ENCODE peak calls at places on chromosomes 11 and 22, in five cellular contexts. K, G, B, W and N are unnamed samples.

GRCh38 chr11:88146106-88146505 is 29.1 kb downstream of the RAB38 start:
- DNase-seq in G (no peak), B (no peak), W (no peak), K (no peak), N (no peak)

GRCh38 chr11:88709567-88709966 is 356.2 kb downstream of the GRM5 start:
- DNase-seq in G (no peak), B (peak), W (no peak), K (no peak), N (no peak)

GRCh38 chr11:9693801-9694553 is 30.1 kb downstream of the SWAP70 start:
- DNase-seq in K (no peak), G (no peak), W (no peak), B (no peak), N (no peak)

GRCh38 chr22:37259540-37260029 is 15.5 kb upstream of the RAC2 start:
- DNase-seq in K (peak), W (peak), G (no peak), B (no peak), N (no peak)

GRCh38 chr11:66015094-66015881 is 3.5 kb downstream of the CST6 start:
- DNase-seq in B (no peak), K (no peak), W (no peak), G (no peak), N (no peak)

GRCh38 chr11:9250139-9250582 is 15.0 kb downstream of the DENND5A start:
- DNase-seq in B (no peak), G (peak), W (no peak), K (no peak), N (no peak)

GRCh38 chr11:47355283-47356128 is 3.0 kb upstream of the MYBPC3 start:
- DNase-seq in K (peak), B (peak), W (peak), G (peak), N (peak)

GRCh38 chr11:68090706-68091105 is 30.5 kb downstream of the CHKA start:
- DNase-seq in B (peak), G (no peak), K (no peak), W (no peak), N (no peak)

GRCh38 chr11:75249704-75250103 is 9.1 kb downstream of the TPBGL start:
- DNase-seq in W (peak), G (no peak), B (no peak), K (no peak), N (no peak)

GRCh38 chr11:118618115-118618990 is 10.9 kb downstream of the PHLDB1 start:
- DNase-seq in K (no peak), G (no peak), W (peak), B (peak), N (no peak)

GRCh38 chr22:37416806-37417205 is 10.5 kb downstream of the ELFN2 start:
- DNase-seq in G (no peak), B (peak), K (no peak), W (no peak), N (no peak)

GRCh38 chr11:57260937-57261783 is 24.1 kb upstream of the APLNR start:
- DNase-seq in K (no peak), W (no peak), B (no peak), G (no peak), N (no peak)

GRCh38 chr11:36012979-36013378 is 69.1 kb downstream of the LDLRAD3 start:
- DNase-seq in B (no peak), G (no peak), W (no peak), K (no peak), N (no peak)

GRCh38 chr11:121931748-121932352 is 184.2 kb downstream of the BLID start:
- DNase-seq in B (no peak), W (no peak), K (no peak), G (no peak), N (no peak)

GRCh38 chr22:48843640-48844039 is 984.0 kb downstream of the BRD1 start:
- DNase-seq in G (no peak), K (no peak), W (peak), B (no peak), N (no peak)